ENCODE peak calls at places on chromosomes 1 and 21, in four cellular contexts. One of them, this sample, is unnamed.

GRCh38 chr1:24960071-24960801 is 30.2 kb upstream of the RUNX3 start:
- DNase-seq in K562: no peak
- DNase-seq in HEK293T: no peak
- DNase-seq in HepG2: no peak
- DNase-seq in this sample: no peak

GRCh38 chr1:90712153-90712930 is 4.8 kb downstream of the BARHL2 start:
- DNase-seq in HepG2: no peak
- DNase-seq in HEK293T: no peak
- DNase-seq in K562: no peak
- DNase-seq in this sample: no peak

GRCh38 chr1:199404191-199404590 is 623.3 kb upstream of the NR5A2 start:
- DNase-seq in HepG2: no peak
- DNase-seq in HEK293T: no peak
- DNase-seq in K562: no peak
- DNase-seq in this sample: no peak

GRCh38 chr1:29236993-29237905 is 927 bp downstream of the PTPRU start:
- DNase-seq in HEK293T: peak
- DNase-seq in K562: no peak
- DNase-seq in HepG2: peak
- DNase-seq in this sample: no peak

GRCh38 chr1:228911225-228911624 is 175.9 kb downstream of the RHOU start:
- DNase-seq in HEK293T: no peak
- DNase-seq in K562: no peak
- DNase-seq in HepG2: no peak
- DNase-seq in this sample: no peak

GRCh38 chr1:229897540-229897939 is 169.5 kb upstream of the GALNT2 start:
- DNase-seq in K562: no peak
- DNase-seq in HepG2: no peak
- DNase-seq in HEK293T: no peak
- DNase-seq in this sample: no peak

GRCh38 chr1:53123462-53124129 is 18.8 kb downstream of the SLC1A7 start:
- DNase-seq in HEK293T: no peak
- DNase-seq in HepG2: no peak
- DNase-seq in K562: no peak
- DNase-seq in this sample: no peak

GRCh38 chr1:115340879-115341278 is 2.8 kb upstream of the NGF start:
- DNase-seq in HEK293T: no peak
- DNase-seq in HepG2: no peak
- DNase-seq in K562: no peak
- DNase-seq in this sample: no peak

GRCh38 chr1:220044683-220045355 is 1.5 kb downstream of the EPRS1 start:
- DNase-seq in HepG2: peak
- DNase-seq in HEK293T: no peak
- DNase-seq in K562: no peak
- DNase-seq in this sample: no peak

GRCh38 chr1:170375082-170375733 is 156.8 kb upstream of the GORAB start:
- DNase-seq in HEK293T: no peak
- DNase-seq in HepG2: no peak
- DNase-seq in K562: no peak
- DNase-seq in this sample: no peak

GRCh38 chr21:24844672-24845071 is 762.6 kb downstream of the MRPL39 start:
- DNase-seq in HepG2: no peak
- DNase-seq in HEK293T: no peak
- DNase-seq in K562: no peak
- DNase-seq in this sample: no peak

GRCh38 chr1:112341986-112342385 is 54.0 kb upstream of the CTTNBP2NL start:
- DNase-seq in K562: no peak
- DNase-seq in HepG2: no peak
- DNase-seq in HEK293T: no peak
- DNase-seq in this sample: no peak

GRCh38 chr21:41477641-41478318 is 30.2 kb downstream of the TMPRSS2 start:
- DNase-seq in HEK293T: no peak
- DNase-seq in HepG2: no peak
- DNase-seq in K562: no peak
- DNase-seq in this sample: no peak

GRCh38 chr1:51417496-51418383 is 87.4 kb upstream of the TTC39A start:
- DNase-seq in HepG2: no peak
- DNase-seq in HEK293T: no peak
- DNase-seq in K562: peak
- DNase-seq in this sample: no peak

GRCh38 chr1:8395433-8395866 is 77.5 kb downstream of the SLC45A1 start:
- DNase-seq in HepG2: no peak
- DNase-seq in HEK293T: no peak
- DNase-seq in K562: no peak
- DNase-seq in this sample: peak

GRCh38 chr1:12370241-12370980 is 140.6 kb downstream of the VPS13D start:
- DNase-seq in K562: no peak
- DNase-seq in HepG2: no peak
- DNase-seq in HEK293T: no peak
- DNase-seq in this sample: no peak

GRCh38 chr1:178472531-178472930 is 24.2 kb downstream of the CLEC20A start:
- DNase-seq in HEK293T: no peak
- DNase-seq in HepG2: no peak
- DNase-seq in K562: no peak
- DNase-seq in this sample: peak

GRCh38 chr1:75203415-75204277 is 69.5 kb downstream of the LHX8 start:
- DNase-seq in K562: peak
- DNase-seq in HepG2: peak
- DNase-seq in HEK293T: peak
- DNase-seq in this sample: peak
- TF ChIP-seq FOXK2 in K562: peak
- TF ChIP-seq FOXK2 in HepG2: no peak
- TF ChIP-seq FOXK2 in HEK293T: no peak
- TF ChIP-seq FOXK2 in this sample: no peak

DNA sequence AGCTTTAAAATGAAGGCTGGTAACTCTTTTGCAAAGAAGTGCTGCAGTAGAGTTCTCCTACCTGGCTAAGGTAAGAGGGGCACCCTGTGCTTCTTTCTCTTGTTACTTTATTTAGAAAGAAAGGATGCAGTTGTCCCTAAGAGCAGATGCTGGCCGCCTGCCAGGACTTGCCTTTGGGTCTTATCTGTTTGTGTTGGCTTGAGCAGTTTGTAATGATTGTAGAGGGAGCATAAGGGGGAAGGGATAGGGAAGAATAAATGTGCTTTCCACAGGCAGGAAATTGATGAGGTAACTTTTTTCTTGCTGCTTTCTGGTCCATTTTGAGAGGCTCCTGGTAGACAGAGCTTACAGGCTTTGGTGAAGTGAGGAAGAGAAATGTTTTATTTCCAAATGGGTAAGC is 229.6 kb downstream of the HHAT start:
- DNase-seq in HepG2: no peak
- DNase-seq in HEK293T: peak
- DNase-seq in K562: peak
- DNase-seq in this sample: no peak
- TF ChIP-seq FOXK2 in HepG2: no peak
- TF ChIP-seq FOXK2 in HEK293T: no peak
- TF ChIP-seq FOXK2 in K562: no peak
- TF ChIP-seq FOXK2 in this sample: no peak

GRCh38 chr21:37849703-37850102 is 66.6 kb downstream of the KCNJ6 start:
- DNase-seq in HEK293T: no peak
- DNase-seq in HepG2: no peak
- DNase-seq in K562: no peak
- DNase-seq in this sample: no peak

GRCh38 chr21:37845535-37845934 is 70.7 kb downstream of the KCNJ6 start:
- DNase-seq in HEK293T: no peak
- DNase-seq in K562: no peak
- DNase-seq in HepG2: no peak
- DNase-seq in this sample: no peak

GRCh38 chr21:37848721-37849490 is 67.4 kb downstream of the KCNJ6 start:
- DNase-seq in K562: no peak
- DNase-seq in HEK293T: no peak
- DNase-seq in HepG2: no peak
- DNase-seq in this sample: no peak
- TF ChIP-seq FOXK2 in K562: no peak
- TF ChIP-seq FOXK2 in HEK293T: no peak
- TF ChIP-seq FOXK2 in HepG2: no peak
- TF ChIP-seq FOXK2 in this sample: no peak

GRCh38 chr1:242454262-242455051 is 70.0 kb downstream of the PLD5 start:
- DNase-seq in HepG2: peak
- DNase-seq in HEK293T: peak
- DNase-seq in K562: peak
- DNase-seq in this sample: no peak
- TF ChIP-seq FOXK2 in HepG2: no peak
- TF ChIP-seq FOXK2 in HEK293T: no peak
- TF ChIP-seq FOXK2 in K562: no peak
- TF ChIP-seq FOXK2 in this sample: no peak

GRCh38 chr1:15403962-15404580 is 5.6 kb upstream of the EFHD2 start:
- DNase-seq in K562: no peak
- DNase-seq in HEK293T: no peak
- DNase-seq in HepG2: peak
- DNase-seq in this sample: no peak
- TF ChIP-seq FOXK2 in K562: no peak
- TF ChIP-seq FOXK2 in HEK293T: no peak
- TF ChIP-seq FOXK2 in HepG2: no peak
- TF ChIP-seq FOXK2 in this sample: no peak

GRCh38 chr21:25955646-25956045 is 214.9 kb downstream of the APP start:
- DNase-seq in HEK293T: no peak
- DNase-seq in K562: no peak
- DNase-seq in HepG2: no peak
- DNase-seq in this sample: no peak

GRCh38 chr21:25960423-25960822 is 210.1 kb downstream of the APP start:
- DNase-seq in HEK293T: no peak
- DNase-seq in K562: no peak
- DNase-seq in HepG2: no peak
- DNase-seq in this sample: no peak

GRCh38 chr21:25961042-25961441 is 209.5 kb downstream of the APP start:
- DNase-seq in HEK293T: no peak
- DNase-seq in HepG2: no peak
- DNase-seq in K562: no peak
- DNase-seq in this sample: no peak

GRCh38 chr21:25953659-25954058 is 216.9 kb downstream of the APP start:
- DNase-seq in HepG2: no peak
- DNase-seq in K562: no peak
- DNase-seq in HEK293T: no peak
- DNase-seq in this sample: no peak

DNA sequence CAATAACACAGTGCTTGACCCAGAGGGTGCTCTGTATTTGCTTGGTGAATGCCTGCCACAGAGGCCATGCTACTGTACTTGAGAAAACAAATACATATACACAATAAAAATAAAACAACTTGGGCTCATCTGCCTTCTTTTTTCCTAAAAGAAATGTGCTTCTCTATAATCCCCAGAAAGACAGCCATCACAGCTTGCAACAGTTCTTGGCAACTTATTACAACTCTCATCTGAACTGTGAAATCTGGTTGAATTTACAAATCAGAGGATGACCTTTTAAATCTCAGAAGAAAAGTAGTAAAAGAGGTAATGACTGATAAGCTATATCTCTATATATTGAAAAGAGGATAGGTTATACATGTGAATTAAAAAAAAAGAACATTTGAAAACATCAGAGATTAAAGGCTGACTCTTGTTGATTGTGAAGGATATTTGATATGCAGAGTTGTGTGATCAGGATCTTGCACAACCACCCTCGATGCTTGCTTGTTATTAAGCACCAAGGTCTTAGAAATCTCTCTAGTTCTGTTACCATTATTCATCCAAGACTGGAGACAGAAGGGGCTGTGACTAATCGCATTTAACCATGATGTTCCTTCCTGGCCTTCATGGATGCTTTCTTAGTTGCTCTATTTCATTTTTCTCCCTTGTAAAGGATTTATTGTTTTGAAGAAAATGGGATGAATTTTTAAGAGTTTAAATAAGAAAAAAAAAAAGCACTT is 213.4 kb downstream of the APP start:
- DNase-seq in HepG2: no peak
- DNase-seq in HEK293T: no peak
- DNase-seq in K562: no peak
- DNase-seq in this sample: no peak
- TF ChIP-seq FOXK2 in HepG2: no peak
- TF ChIP-seq FOXK2 in HEK293T: no peak
- TF ChIP-seq FOXK2 in K562: no peak
- TF ChIP-seq FOXK2 in this sample: no peak

GRCh38 chr1:67963263-67963662 is 87.2 kb downstream of the DIRAS3 start:
- DNase-seq in HEK293T: no peak
- DNase-seq in HepG2: no peak
- DNase-seq in K562: no peak
- DNase-seq in this sample: no peak
- TF ChIP-seq FOXK2 in HEK293T: no peak
- TF ChIP-seq FOXK2 in HepG2: no peak
- TF ChIP-seq FOXK2 in K562: no peak
- TF ChIP-seq FOXK2 in this sample: no peak

DNA sequence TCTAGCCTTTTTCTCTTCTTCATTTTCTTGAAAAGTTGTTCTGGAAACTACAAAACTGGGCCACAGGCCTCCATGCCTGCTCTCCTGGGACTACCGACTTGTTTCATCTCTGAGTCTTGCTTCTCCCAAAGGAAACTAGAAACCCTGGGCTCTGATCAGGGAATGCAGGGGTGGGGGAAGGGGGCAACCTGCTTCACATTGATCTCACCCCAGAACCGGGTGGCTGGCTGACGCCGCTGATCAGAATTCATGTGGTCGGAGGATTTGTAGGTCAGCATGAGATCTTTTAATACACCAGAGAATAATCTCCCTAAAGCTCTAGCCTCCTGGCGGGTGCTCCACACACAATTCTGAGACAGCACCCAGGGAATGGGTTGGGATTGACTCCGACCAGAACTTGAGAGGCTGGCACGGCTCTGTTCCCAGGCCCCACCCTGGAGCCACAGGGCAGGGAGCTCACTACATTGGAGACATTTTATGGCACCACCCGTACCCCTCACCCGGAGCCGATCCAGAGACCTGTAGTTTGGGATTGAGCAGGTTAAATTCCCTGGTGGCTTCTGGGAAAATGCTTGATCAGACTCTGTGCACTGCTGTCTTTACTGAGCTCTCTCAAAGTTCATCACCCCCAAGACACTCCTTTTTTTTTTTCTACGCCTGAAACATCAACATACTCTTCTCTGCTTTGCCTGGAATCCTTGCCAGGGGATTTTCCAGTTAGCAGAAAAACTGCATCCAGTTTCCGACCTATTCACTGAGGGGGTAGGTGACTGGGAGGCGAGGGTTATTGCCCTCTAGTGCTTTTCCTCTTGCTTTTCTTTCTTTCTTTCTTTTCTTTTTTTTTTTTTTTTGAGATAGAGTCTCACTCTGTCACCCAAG is 12.2 kb upstream of the ARHGEF10L start:
- DNase-seq in K562: no peak
- DNase-seq in HepG2: no peak
- DNase-seq in HEK293T: no peak
- DNase-seq in this sample: no peak
- TF ChIP-seq FOXK2 in K562: no peak
- TF ChIP-seq FOXK2 in HepG2: no peak
- TF ChIP-seq FOXK2 in HEK293T: no peak
- TF ChIP-seq FOXK2 in this sample: no peak

This sample was measured in GM12878.